ENCODE peak calls at places on chromosomes 4 and X, in four cellular contexts. E is trophoblast cell, L is H9, X is H1. M is an unnamed sample. For H3K79me2, the result is how much of the 10 kb centered on the place peaks cover.

GRCh38 chrX:70455366-70456202 is 10.9 kb downstream of the DLG3 start:
- DNase-seq in L (no peak), E (no peak), X (no peak), M (peak)

GRCh38 chr4:13236485-13236884 is 247.7 kb downstream of the RAB28 start:
- DNase-seq in L (no peak), X (no peak), E (no peak), M (no peak)

GRCh38 chrX:118220509-118220908 is 103.9 kb upstream of the KLHL13 start:
- DNase-seq in E (no peak), X (no peak), L (no peak), M (no peak)

GRCh38 chr4:76459291-76459723 is 24.3 kb downstream of the SHROOM3 start:
- DNase-seq in L (peak), X (peak), E (peak), M (peak)

GRCh38 chr4:48109413-48110263 is 24.4 kb downstream of the TXK start:
- DNase-seq in E (peak), X (no peak), L (no peak), M (peak)

GRCh38 chr4:184474261-184475095 is at the start of gene IRF2:
- DNase-seq in X (peak), E (peak), L (peak), M (peak)

GRCh38 chr4:82748781-82749504 is 49.7 kb downstream of the SCD5 start:
- DNase-seq in X (no peak), L (no peak), E (no peak), M (no peak)

GRCh38 chr4:156103306-156103705 is 149.6 kb upstream of the CTSO start:
- DNase-seq in L (no peak), E (no peak), X (no peak), M (no peak)

GRCh38 chr4:140152015-140152703 is 1.8 kb downstream of the MAML3 start:
- DNase-seq in L (no peak), X (no peak), E (no peak), M (peak)

GRCh38 chrX:109740076-109740809 is 7.2 kb upstream of the ACSL4 start:
- DNase-seq in E (peak), X (no peak), L (no peak), M (no peak)

GRCh38 chr4:26094911-26095310 is 180.9 kb downstream of the SMIM20 start:
- DNase-seq in L (no peak), E (no peak), X (no peak), M (no peak)

DNA sequence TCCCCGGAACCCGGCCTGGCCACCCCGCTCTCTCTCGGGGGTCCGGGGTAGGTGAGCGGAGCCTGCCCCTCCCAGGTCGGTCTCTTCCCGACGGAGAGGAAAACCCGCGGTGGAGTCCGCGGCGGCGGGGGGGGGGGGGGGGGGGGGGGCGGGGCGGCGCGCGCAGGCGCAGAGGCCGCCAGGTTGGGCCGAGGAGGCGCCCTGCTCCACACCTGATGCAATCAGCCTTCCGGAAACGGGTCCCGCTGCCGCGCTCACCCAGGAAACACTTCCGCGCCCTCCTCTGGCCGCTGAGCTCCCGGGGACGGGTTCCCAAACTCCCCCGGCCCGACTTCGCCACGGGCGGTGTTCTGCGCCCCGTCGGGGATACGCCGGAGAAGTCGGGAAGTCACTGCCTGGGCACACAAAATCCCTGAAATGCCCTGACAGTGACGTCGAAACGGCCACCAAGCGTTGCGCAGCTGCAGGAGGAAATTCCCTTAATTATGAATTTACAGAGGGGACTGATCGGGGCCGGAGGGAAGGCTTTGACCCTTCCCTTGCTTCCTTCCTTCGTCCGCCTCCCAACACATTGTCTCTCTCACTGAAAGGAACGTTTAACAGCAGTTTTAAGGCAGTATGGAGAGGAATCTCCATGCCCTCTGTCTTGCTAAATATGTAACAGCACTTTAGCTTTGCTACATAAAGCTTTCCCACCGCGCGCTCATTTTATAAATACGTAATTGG is 2.1 kb upstream of the APBB2 start:
- DNase-seq in X (peak), E (peak), L (peak), M (peak)
- H3K9ac ChIP-seq in X (peak), E (peak), L (peak), M (peak)

GRCh38 chr4:88179261-88179660 is 20.8 kb upstream of the ABCG2 start:
- DNase-seq in E (no peak), X (no peak), L (no peak), M (no peak)
- H3K4ac ChIP-seq in E (no peak), X (peak), L (no peak), M (peak)

GRCh38 chrX:14673236-14673635 is 143.9 kb downstream of the GLRA2 start:
- DNase-seq in L (no peak), E (no peak), X (no peak), M (no peak)

GRCh38 chrX:14672611-14673172 is 143.4 kb downstream of the GLRA2 start:
- DNase-seq in L (no peak), X (no peak), E (no peak), M (peak)

GRCh38 chrX:14673764-14674163 is 144.4 kb downstream of the GLRA2 start:
- DNase-seq in L (no peak), X (no peak), E (peak), M (peak)

GRCh38 chrX:14676431-14676830 is 147.1 kb downstream of the GLRA2 start:
- DNase-seq in X (no peak), E (no peak), L (no peak), M (no peak)

GRCh38 chrX:14675500-14675899 is 146.2 kb downstream of the GLRA2 start:
- DNase-seq in E (no peak), X (no peak), L (no peak), M (no peak)
- H3K79me2 ChIP-seq in E (under half), X (under half), L (under half), M (under half)

DNA sequence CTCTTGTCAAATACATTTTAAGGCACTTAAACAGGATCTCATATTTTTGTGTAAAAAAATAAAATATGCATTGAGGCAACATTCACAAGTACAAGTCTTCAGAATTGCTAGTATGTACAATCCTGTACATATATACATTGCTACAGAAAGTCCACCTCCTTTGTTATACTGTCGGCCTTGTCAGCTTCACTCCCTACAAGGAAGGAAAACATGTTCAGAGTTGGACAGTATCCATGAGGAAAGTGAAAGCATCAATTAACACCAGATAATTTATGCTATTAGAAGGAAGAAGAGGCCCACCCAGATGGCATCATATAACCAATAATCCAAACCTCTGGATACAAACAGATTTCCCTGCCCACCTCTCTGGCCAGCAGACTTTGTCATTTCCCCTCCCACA is 42.0 kb downstream of the REELD1 start:
- DNase-seq in L (no peak), E (no peak), X (no peak), M (no peak)
- H3K9ac ChIP-seq in L (no peak), E (no peak), X (no peak), M (no peak)

M was measured in mesendoderm.